ENCODE peak calls at places on chromosomes 7 and 10, in eight cellular contexts. One of them, this sample, is unnamed.

GRCh38 chr7:121510302-121510701 is 114.2 kb upstream of the FAM3C start:
- DNase-seq in germinal center: no peak
- DNase-seq in CD4-positive, CD25-positive, alpha-beta regulatory T cell: peak; percentile 9
- DNase-seq in AG09319: no peak
- DNase-seq in BJ: no peak
- DNase-seq in progenitor cell of endocrine pancreas: no peak
- DNase-seq in substantia nigra: no peak
- DNase-seq in EL: no peak
- DNase-seq in this sample: no peak

GRCh38 chr10:101040851-101041250 is 9.8 kb downstream of the SFXN3 start:
- DNase-seq in germinal center: no peak
- DNase-seq in BJ: no peak
- DNase-seq in progenitor cell of endocrine pancreas: no peak
- DNase-seq in substantia nigra: no peak
- DNase-seq in EL: no peak
- DNase-seq in AG09319: no peak
- DNase-seq in CD4-positive, CD25-positive, alpha-beta regulatory T cell: no peak
- DNase-seq in this sample: no peak

GRCh38 chr7:6093375-6093774 is 62.2 kb downstream of the ANKRD61 start:
- DNase-seq in AG09319: no peak
- DNase-seq in BJ: no peak
- DNase-seq in EL: no peak
- DNase-seq in substantia nigra: no peak
- DNase-seq in progenitor cell of endocrine pancreas: no peak
- DNase-seq in germinal center: no peak
- DNase-seq in CD4-positive, CD25-positive, alpha-beta regulatory T cell: no peak
- DNase-seq in this sample: no peak

GRCh38 chr10:132521041-132521465 is 16.5 kb upstream of the INPP5A start:
- DNase-seq in progenitor cell of endocrine pancreas: no peak
- DNase-seq in AG09319: no peak
- DNase-seq in CD4-positive, CD25-positive, alpha-beta regulatory T cell: no peak
- DNase-seq in BJ: no peak
- DNase-seq in substantia nigra: no peak
- DNase-seq in germinal center: no peak
- DNase-seq in EL: no peak
- DNase-seq in this sample: no peak

GRCh38 chr7:91345449-91345848 is 81.2 kb downstream of the FZD1 start:
- DNase-seq in substantia nigra: no peak
- DNase-seq in EL: no peak
- DNase-seq in CD4-positive, CD25-positive, alpha-beta regulatory T cell: no peak
- DNase-seq in BJ: no peak
- DNase-seq in germinal center: peak; percentile 24
- DNase-seq in progenitor cell of endocrine pancreas: no peak
- DNase-seq in AG09319: no peak
- DNase-seq in this sample: no peak

GRCh38 chr10:79268100-79268670 is 79.1 kb upstream of the PPIF start:
- DNase-seq in germinal center: no peak
- DNase-seq in progenitor cell of endocrine pancreas: no peak
- DNase-seq in AG09319: no peak
- DNase-seq in substantia nigra: no peak
- DNase-seq in CD4-positive, CD25-positive, alpha-beta regulatory T cell: no peak
- DNase-seq in BJ: no peak
- DNase-seq in EL: peak; percentile 73
- DNase-seq in this sample: no peak

GRCh38 chr10:112827951-112828350 is 122.1 kb upstream of the TCF7L2 start:
- DNase-seq in substantia nigra: no peak
- DNase-seq in BJ: no peak
- DNase-seq in AG09319: no peak
- DNase-seq in EL: peak; percentile 25
- DNase-seq in CD4-positive, CD25-positive, alpha-beta regulatory T cell: no peak
- DNase-seq in progenitor cell of endocrine pancreas: no peak
- DNase-seq in germinal center: no peak
- DNase-seq in this sample: no peak

GRCh38 chr10:100993986-100994708 is 5.5 kb upstream of the LZTS2 start:
- DNase-seq in CD4-positive, CD25-positive, alpha-beta regulatory T cell: no peak
- DNase-seq in BJ: no peak
- DNase-seq in EL: peak; percentile 42
- DNase-seq in AG09319: no peak
- DNase-seq in progenitor cell of endocrine pancreas: no peak
- DNase-seq in substantia nigra: peak; percentile 58
- DNase-seq in germinal center: no peak
- DNase-seq in this sample: no peak

GRCh38 chr10:44385726-44386438 is 985 bp upstream of the CXCL12 start:
- DNase-seq in EL: no peak
- DNase-seq in CD4-positive, CD25-positive, alpha-beta regulatory T cell: no peak
- DNase-seq in progenitor cell of endocrine pancreas: no peak
- DNase-seq in germinal center: no peak
- DNase-seq in BJ: no peak
- DNase-seq in AG09319: no peak
- DNase-seq in substantia nigra: no peak
- DNase-seq in this sample: no peak

GRCh38 chr10:90847436-90847835 is 10.4 kb downstream of the HTR7 start:
- DNase-seq in CD4-positive, CD25-positive, alpha-beta regulatory T cell: no peak
- DNase-seq in AG09319: no peak
- DNase-seq in BJ: no peak
- DNase-seq in EL: peak; percentile 33
- DNase-seq in progenitor cell of endocrine pancreas: no peak
- DNase-seq in germinal center: no peak
- DNase-seq in substantia nigra: no peak
- DNase-seq in this sample: no peak

GRCh38 chr7:74619235-74619860 is 38.2 kb upstream of the GTF2I start:
- DNase-seq in germinal center: no peak
- DNase-seq in BJ: no peak
- DNase-seq in progenitor cell of endocrine pancreas: no peak
- DNase-seq in EL: no peak
- DNase-seq in CD4-positive, CD25-positive, alpha-beta regulatory T cell: no peak
- DNase-seq in substantia nigra: no peak
- DNase-seq in AG09319: no peak
- DNase-seq in this sample: no peak

GRCh38 chr7:137940656-137941518 is 61.0 kb downstream of the CREB3L2 start:
- DNase-seq in germinal center: no peak
- DNase-seq in progenitor cell of endocrine pancreas: no peak
- DNase-seq in BJ: no peak
- DNase-seq in substantia nigra: no peak
- DNase-seq in CD4-positive, CD25-positive, alpha-beta regulatory T cell: no peak
- DNase-seq in AG09319: no peak
- DNase-seq in EL: peak; percentile 48
- DNase-seq in this sample: no peak

GRCh38 chr7:28407643-28408042 is 4.7 kb upstream of the CREB5 start:
- DNase-seq in BJ: no peak
- DNase-seq in progenitor cell of endocrine pancreas: no peak
- DNase-seq in germinal center: no peak
- DNase-seq in EL: peak; percentile 32
- DNase-seq in CD4-positive, CD25-positive, alpha-beta regulatory T cell: no peak
- DNase-seq in substantia nigra: no peak
- DNase-seq in AG09319: peak; percentile 69
- DNase-seq in this sample: no peak

GRCh38 chr7:157568785-157569584 is 232.2 kb downstream of the DNAJB6 start:
- DNase-seq in progenitor cell of endocrine pancreas: no peak
- DNase-seq in BJ: no peak
- DNase-seq in AG09319: no peak
- DNase-seq in germinal center: peak; percentile 38
- DNase-seq in substantia nigra: peak; percentile 3
- DNase-seq in EL: peak; percentile 18
- DNase-seq in CD4-positive, CD25-positive, alpha-beta regulatory T cell: peak; percentile 55
- DNase-seq in this sample: peak; percentile 32

GRCh38 chr10:103855424-103855823 is at the start of gene SH3PXD2A:
- DNase-seq in EL: peak; percentile 44
- DNase-seq in germinal center: no peak
- DNase-seq in progenitor cell of endocrine pancreas: peak; percentile 67
- DNase-seq in CD4-positive, CD25-positive, alpha-beta regulatory T cell: peak; percentile 17
- DNase-seq in substantia nigra: no peak
- DNase-seq in BJ: no peak
- DNase-seq in AG09319: no peak
- DNase-seq in this sample: no peak

GRCh38 chr7:128168667-128169210 is 72.3 kb upstream of the LEP start:
- DNase-seq in CD4-positive, CD25-positive, alpha-beta regulatory T cell: no peak
- DNase-seq in BJ: no peak
- DNase-seq in substantia nigra: no peak
- DNase-seq in progenitor cell of endocrine pancreas: peak; percentile 81
- DNase-seq in EL: no peak
- DNase-seq in AG09319: no peak
- DNase-seq in germinal center: no peak
- DNase-seq in this sample: no peak

This sample was measured in stimulated activated CD8-positive, alpha-beta memory T cell treated with anti-CD3 and anti-CD28 coated beads, Interleukin-15, amount 100 ng/mL, for 48 hours.